ENCODE peak calls at places on chromosomes 6 and 20, in eight cellular contexts. One of them, this sample, is unnamed.

GRCh38 chr6:3277851-3278416 is 19.2 kb downstream of the PSMG4 start:
- DNase-seq in fibroblast of pulmonary artery: no peak
- DNase-seq in ELR: no peak
- DNase-seq in activated CD4-positive, CD25-positive, alpha-beta regulatory T cell: no peak
- DNase-seq in NCI-H1417: no peak
- DNase-seq in activated T-helper 1 cell treated with Interleukin-2 at 50 U/mL for 16 hours: no peak
- DNase-seq in D341Med: no peak
- DNase-seq in DMS79: no peak
- DNase-seq in this sample: no peak

GRCh38 chr6:170542031-170542719 is 10.9 kb downstream of the PSMB1 start:
- DNase-seq in activated CD4-positive, CD25-positive, alpha-beta regulatory T cell: no peak
- DNase-seq in NCI-H1417: no peak
- DNase-seq in DMS79: no peak
- DNase-seq in D341Med: no peak
- DNase-seq in ELR: no peak
- DNase-seq in fibroblast of pulmonary artery: peak; percentile 30
- DNase-seq in activated T-helper 1 cell treated with Interleukin-2 at 50 U/mL for 16 hours: no peak
- DNase-seq in this sample: no peak

GRCh38 chr6:144449218-144449617 is 164.1 kb downstream of the UTRN start:
- DNase-seq in DMS79: no peak
- DNase-seq in activated CD4-positive, CD25-positive, alpha-beta regulatory T cell: no peak
- DNase-seq in activated T-helper 1 cell treated with Interleukin-2 at 50 U/mL for 16 hours: no peak
- DNase-seq in NCI-H1417: no peak
- DNase-seq in fibroblast of pulmonary artery: no peak
- DNase-seq in ELR: no peak
- DNase-seq in D341Med: no peak
- DNase-seq in this sample: no peak

GRCh38 chr20:50317644-50318043 is 127.0 kb downstream of the CEBPB start:
- DNase-seq in ELR: no peak
- DNase-seq in fibroblast of pulmonary artery: no peak
- DNase-seq in D341Med: no peak
- DNase-seq in DMS79: peak; percentile 63
- DNase-seq in activated T-helper 1 cell treated with Interleukin-2 at 50 U/mL for 16 hours: no peak
- DNase-seq in NCI-H1417: peak; percentile 33
- DNase-seq in activated CD4-positive, CD25-positive, alpha-beta regulatory T cell: no peak
- DNase-seq in this sample: no peak

GRCh38 chr6:142372348-142372747 is 70.5 kb downstream of the ADGRG6 start:
- DNase-seq in ELR: peak; percentile 82
- DNase-seq in fibroblast of pulmonary artery: peak; percentile 48
- DNase-seq in activated CD4-positive, CD25-positive, alpha-beta regulatory T cell: no peak
- DNase-seq in activated T-helper 1 cell treated with Interleukin-2 at 50 U/mL for 16 hours: no peak
- DNase-seq in NCI-H1417: no peak
- DNase-seq in D341Med: no peak
- DNase-seq in DMS79: no peak
- DNase-seq in this sample: no peak

GRCh38 chr20:61878478-61879302 is 187.0 kb downstream of the TAF4 start:
- DNase-seq in NCI-H1417: no peak
- DNase-seq in DMS79: no peak
- DNase-seq in activated T-helper 1 cell treated with Interleukin-2 at 50 U/mL for 16 hours: no peak
- DNase-seq in fibroblast of pulmonary artery: no peak
- DNase-seq in activated CD4-positive, CD25-positive, alpha-beta regulatory T cell: no peak
- DNase-seq in D341Med: no peak
- DNase-seq in ELR: no peak
- DNase-seq in this sample: no peak

GRCh38 chr6:3453410-3453809 is 3.4 kb downstream of the SLC22A23 start:
- DNase-seq in ELR: no peak
- DNase-seq in D341Med: no peak
- DNase-seq in activated T-helper 1 cell treated with Interleukin-2 at 50 U/mL for 16 hours: no peak
- DNase-seq in fibroblast of pulmonary artery: no peak
- DNase-seq in NCI-H1417: no peak
- DNase-seq in activated CD4-positive, CD25-positive, alpha-beta regulatory T cell: no peak
- DNase-seq in DMS79: no peak
- DNase-seq in this sample: no peak

GRCh38 chr6:136073216-136073615 is 176.9 kb downstream of the MTFR2 start:
- DNase-seq in activated CD4-positive, CD25-positive, alpha-beta regulatory T cell: no peak
- DNase-seq in DMS79: no peak
- DNase-seq in NCI-H1417: no peak
- DNase-seq in ELR: no peak
- DNase-seq in D341Med: no peak
- DNase-seq in activated T-helper 1 cell treated with Interleukin-2 at 50 U/mL for 16 hours: no peak
- DNase-seq in fibroblast of pulmonary artery: no peak
- DNase-seq in this sample: no peak

GRCh38 chr6:125094563-125094962 is 59.0 kb upstream of the TPD52L1 start:
- DNase-seq in activated CD4-positive, CD25-positive, alpha-beta regulatory T cell: no peak
- DNase-seq in NCI-H1417: no peak
- DNase-seq in D341Med: no peak
- DNase-seq in activated T-helper 1 cell treated with Interleukin-2 at 50 U/mL for 16 hours: no peak
- DNase-seq in DMS79: no peak
- DNase-seq in fibroblast of pulmonary artery: peak; percentile 47
- DNase-seq in ELR: peak; percentile 58
- DNase-seq in this sample: no peak

GRCh38 chr6:167805349-167806060 is 21.2 kb upstream of the AFDN start:
- DNase-seq in D341Med: no peak
- DNase-seq in NCI-H1417: no peak
- DNase-seq in DMS79: no peak
- DNase-seq in activated CD4-positive, CD25-positive, alpha-beta regulatory T cell: no peak
- DNase-seq in ELR: no peak
- DNase-seq in fibroblast of pulmonary artery: no peak
- DNase-seq in activated T-helper 1 cell treated with Interleukin-2 at 50 U/mL for 16 hours: no peak
- DNase-seq in this sample: no peak

GRCh38 chr6:14883921-14884320 is 361.9 kb upstream of the JARID2 start:
- DNase-seq in NCI-H1417: peak; percentile 36
- DNase-seq in DMS79: no peak
- DNase-seq in D341Med: no peak
- DNase-seq in activated T-helper 1 cell treated with Interleukin-2 at 50 U/mL for 16 hours: no peak
- DNase-seq in activated CD4-positive, CD25-positive, alpha-beta regulatory T cell: no peak
- DNase-seq in ELR: no peak
- DNase-seq in fibroblast of pulmonary artery: no peak
- DNase-seq in this sample: no peak

This sample was measured in NCI-H187.